ENCODE peak calls at places on chromosomes 2 and 18, in seven cellular contexts. S is A549, E is retina, P is amniotic epithelial cell, Z is dorsolateral prefrontal cortex, G is NCI-H1694, T is upper lobe of right lung. M is an unnamed sample.

GRCh38 chr2:28664120-28664842 is 87.3 kb upstream of the PPP1CB start:
- DNase-seq in S (no peak), E (peak), P (peak), Z (no peak), G (no peak), T (no peak), M (no peak)

GRCh38 chr2:133363884-133364283 is 204.4 kb downstream of the NCKAP5 start:
- DNase-seq in S (no peak), E (no peak), P (no peak), Z (no peak), G (no peak), T (no peak), M (no peak)

GRCh38 chr2:214489702-214490101 is 78.8 kb downstream of the VWC2L start:
- DNase-seq in S (no peak), E (no peak), P (no peak), Z (no peak), G (no peak), T (no peak), M (peak)

GRCh38 chr2:24352664-24353063 is 7.7 kb downstream of the ITSN2 start:
- DNase-seq in S (no peak), E (no peak), P (no peak), Z (no peak), G (no peak), T (no peak), M (no peak)

GRCh38 chr2:71607490-71607889 is 154.1 kb downstream of the DYSF start:
- DNase-seq in S (no peak), E (no peak), P (no peak), Z (peak), G (no peak), T (peak), M (no peak)

GRCh38 chr2:3913252-3913651 is 209.9 kb downstream of the DCDC2C start:
- DNase-seq in S (no peak), E (peak), P (no peak), Z (no peak), G (no peak), T (no peak), M (no peak)

GRCh38 chr18:32037616-32038015 is 19.0 kb downstream of the RNF125 start:
- DNase-seq in S (no peak), E (no peak), P (no peak), Z (no peak), G (no peak), T (no peak), M (no peak)

GRCh38 chr2:200432296-200432695 is 77.6 kb downstream of the KCTD18 start:
- DNase-seq in S (no peak), E (no peak), P (peak), Z (no peak), G (no peak), T (no peak), M (no peak)

GRCh38 chr2:393711-394696 is 106.1 kb upstream of the ALKAL2 start:
- DNase-seq in S (peak), E (peak), P (no peak), Z (peak), G (no peak), T (peak), M (peak)

GRCh38 chr2:190927257-190927656 is 46.6 kb downstream of the GLS start:
- DNase-seq in S (peak), E (no peak), P (peak), Z (no peak), G (no peak), T (no peak), M (no peak)

GRCh38 chr2:101473911-101474751 is 781 bp downstream of the RFX8 start:
- DNase-seq in S (no peak), E (peak), P (peak), Z (peak), G (no peak), T (peak), M (peak)